ENCODE peak calls at places on chromosomes 16 and 17, in six cellular contexts. X, O, E, N, R and G are unnamed samples.

GRCh38 chr16:1706386-1707192 is 594 bp downstream of the MAPK8IP3 start:
- DNase-seq in X (no peak), N (no peak), R (no peak), E (no peak), O (no peak), G (no peak)

GRCh38 chr17:60149691-60150582 is at the start of gene CA4:
- DNase-seq in R (no peak), X (no peak), O (no peak), E (no peak), N (no peak), G (no peak)

GRCh38 chr17:80743181-80743771 is 198.6 kb downstream of the RPTOR start:
- DNase-seq in O (no peak), R (peak; percentile 29), X (no peak), E (no peak), N (no peak), G (no peak)

GRCh38 chr17:47275245-47275984 is 21.8 kb downstream of the ITGB3 start:
- DNase-seq in E (no peak), X (peak; percentile 27), R (peak; percentile 77), O (peak; percentile 30), N (peak; percentile 87), G (peak; percentile 88)

GRCh38 chr16:62156971-62157370 is 120.7 kb upstream of the CDH8 start:
- DNase-seq in E (no peak), R (no peak), N (no peak), X (no peak), O (no peak), G (no peak)

GRCh38 chr16:67833035-67833417 is 9.1 kb upstream of the THAP11 start:
- DNase-seq in R (no peak), N (no peak), X (no peak), E (no peak), O (no peak), G (no peak)

GRCh38 chr16:64152010-64152767 is 969.7 kb downstream of the CDH11 start:
- DNase-seq in R (peak; percentile 53), E (no peak), O (no peak), X (no peak), N (no peak), G (no peak)

GRCh38 chr17:62668091-62668804 is 40.8 kb downstream of the MRC2 start:
- DNase-seq in N (no peak), O (no peak), X (no peak), E (no peak), R (peak; percentile 32), G (no peak)

GRCh38 chr17:17723354-17724261 is 42.4 kb downstream of the RAI1 start:
- DNase-seq in O (no peak), R (peak; percentile 40), N (no peak), X (no peak), E (no peak), G (no peak)

GRCh38 chr16:19948186-19949104 is 63.8 kb upstream of the GPRC5B start:
- DNase-seq in R (no peak), N (no peak), X (no peak), O (peak; percentile 15), E (no peak), G (no peak)

GRCh38 chr16:13856398-13856797 is 63.6 kb upstream of the ERCC4 start:
- DNase-seq in R (no peak), N (no peak), O (no peak), X (no peak), E (no peak), G (no peak)

GRCh38 chr16:2236362-2237075 is at the start of gene DNASE1L2:
- DNase-seq in N (no peak), R (no peak), O (peak; percentile 51), E (no peak), X (no peak), G (no peak)

GRCh38 chr17:53722407-53722806 is 100.3 kb upstream of the KIF2B start:
- DNase-seq in R (peak; percentile 77), E (no peak), O (no peak), N (no peak), X (no peak), G (no peak)

GRCh38 chr16:72101195-72101594 is 7.5 kb downstream of the DHX38 start:
- DNase-seq in N (no peak), O (no peak), X (no peak), E (no peak), R (no peak), G (no peak)

GRCh38 chr16:1333149-1333812 is at the start of gene BAIAP3:
- DNase-seq in X (no peak), N (no peak), E (no peak), O (peak; percentile 40), R (no peak), G (no peak)

GRCh38 chr17:36792849-36793248 is 144.4 kb upstream of the LHX1 start:
- DNase-seq in E (no peak), X (no peak), R (no peak), O (no peak), N (no peak), G (no peak)

GRCh38 chr17:11273596-11273995 is 32.6 kb downstream of the SHISA6 start:
- DNase-seq in N (no peak), O (no peak), R (no peak), E (no peak), X (no peak), G (no peak)

GRCh38 chr17:74539281-74539820 is 6.6 kb downstream of the CD300C start:
- DNase-seq in E (no peak), O (no peak), X (no peak), R (no peak), N (no peak), G (no peak)

GRCh38 chr16:57444711-57445110 is 2.5 kb downstream of the CIAPIN1 start:
- DNase-seq in N (no peak), E (no peak), X (no peak), R (peak; percentile 51), O (no peak), G (no peak)

GRCh38 chr17:61492759-61493526 is 40.7 kb downstream of the TBX4 start:
- DNase-seq in X (no peak), O (no peak), R (peak; percentile 90), N (no peak), E (no peak), G (no peak)

GRCh38 chr17:57553991-57554825 is 190.9 kb downstream of the CCDC182 start:
- DNase-seq in E (no peak), N (no peak), X (no peak), O (no peak), R (no peak), G (no peak)

GRCh38 chr16:89691231-89691985 is 4.9 kb downstream of the CDK10 start:
- DNase-seq in E (no peak), X (no peak), O (no peak), R (no peak), N (no peak), G (no peak)

GRCh38 chr16:10728035-10728462 is 15.6 kb upstream of the NUBP1 start:
- DNase-seq in E (no peak), X (no peak), N (no peak), R (no peak), O (no peak), G (no peak)

GRCh38 chr16:10731790-10732189 is 11.9 kb upstream of the NUBP1 start:
- DNase-seq in N (no peak), O (no peak), E (no peak), R (no peak), X (no peak), G (no peak)

GRCh38 chr16:10728488-10728887 is 15.2 kb upstream of the NUBP1 start:
- DNase-seq in R (no peak), O (no peak), N (no peak), E (no peak), X (no peak), G (no peak)

GRCh38 chr16:10729104-10729503 is 14.5 kb upstream of the NUBP1 start:
- DNase-seq in O (no peak), X (no peak), R (no peak), N (no peak), E (no peak), G (no peak)

GRCh38 chr16:10729649-10730048 is 14.0 kb upstream of the NUBP1 start:
- DNase-seq in R (peak; percentile 24), E (no peak), O (no peak), X (no peak), N (peak; percentile 57), G (no peak)
- TF ChIP-seq CTCF in R (peak; percentile 34), E (no peak), O (no peak), X (no peak), N (no peak), G (no peak)

DNA sequence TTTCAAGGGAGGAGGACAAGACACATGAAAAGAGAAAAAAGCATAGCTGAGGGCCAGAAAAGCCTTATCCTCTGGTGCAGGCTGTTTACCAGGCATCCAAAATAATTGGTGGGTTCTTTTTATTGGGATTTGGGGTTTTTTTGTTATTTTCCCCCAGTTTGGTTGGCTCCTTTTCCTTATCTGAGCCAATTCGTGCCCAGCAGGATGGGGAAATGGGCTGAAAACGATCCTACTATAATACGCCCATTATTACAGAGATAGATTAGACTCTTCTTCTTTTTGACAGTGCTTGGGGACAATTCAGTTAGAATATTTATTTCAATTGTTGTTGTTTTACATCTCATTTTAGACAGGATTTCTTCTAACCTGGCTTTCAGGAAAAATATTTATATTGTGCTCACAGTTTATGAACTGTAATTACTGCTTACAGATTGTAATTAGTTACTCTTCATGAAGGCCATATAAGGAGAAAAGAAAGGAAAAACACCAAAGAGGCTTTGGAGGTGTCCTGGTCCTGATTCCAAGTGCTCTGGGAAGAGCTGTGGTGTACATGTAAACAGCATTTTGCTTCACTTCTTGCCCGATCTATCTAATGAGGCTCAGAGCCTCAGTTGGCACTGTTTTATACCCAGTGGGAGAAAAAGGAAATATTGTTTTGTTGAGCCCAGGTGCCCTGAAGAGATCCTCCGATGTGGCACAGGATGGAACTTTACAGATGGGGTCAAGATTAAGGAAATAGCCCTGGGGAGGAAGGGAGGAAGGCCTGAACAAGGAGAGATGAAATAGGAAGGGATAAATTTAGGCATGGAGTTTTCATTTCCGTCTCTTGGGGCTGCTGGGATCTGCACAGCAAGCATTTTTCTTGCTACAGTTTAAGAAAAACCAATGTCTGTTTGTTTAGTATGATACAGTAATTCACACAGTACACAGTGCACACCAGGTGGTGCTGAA is 611 bp upstream of the ANKRD40 start:
- DNase-seq in X (no peak), R (no peak), E (no peak), O (no peak), N (no peak), G (no peak)
- TF ChIP-seq CTCF in X (no peak), R (no peak), E (no peak), O (no peak), N (no peak), G (no peak)

DNA sequence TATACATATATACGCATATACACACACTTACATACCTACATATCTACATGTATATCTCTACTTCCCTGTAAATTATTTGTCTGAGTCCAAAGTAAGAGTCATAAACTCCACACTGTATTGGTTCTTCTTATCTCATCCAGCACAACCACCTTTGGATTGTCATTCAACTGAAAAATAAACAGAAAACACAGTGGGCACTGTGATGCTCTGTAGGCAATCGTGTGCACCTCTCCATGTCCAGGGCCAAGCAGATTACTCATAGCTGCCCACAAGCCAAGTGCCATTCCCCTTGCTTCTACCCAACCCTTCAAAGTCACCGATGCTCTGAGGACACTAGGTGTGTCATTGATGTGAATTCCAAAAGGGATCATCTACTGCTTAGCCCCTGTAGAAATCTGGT is 12.9 kb upstream of the TEKT3 start:
- DNase-seq in N (no peak), O (no peak), E (no peak), X (no peak), R (no peak), G (no peak)
- TF ChIP-seq CTCF in N (no peak), O (no peak), E (no peak), X (no peak), R (no peak), G (no peak)

DNA sequence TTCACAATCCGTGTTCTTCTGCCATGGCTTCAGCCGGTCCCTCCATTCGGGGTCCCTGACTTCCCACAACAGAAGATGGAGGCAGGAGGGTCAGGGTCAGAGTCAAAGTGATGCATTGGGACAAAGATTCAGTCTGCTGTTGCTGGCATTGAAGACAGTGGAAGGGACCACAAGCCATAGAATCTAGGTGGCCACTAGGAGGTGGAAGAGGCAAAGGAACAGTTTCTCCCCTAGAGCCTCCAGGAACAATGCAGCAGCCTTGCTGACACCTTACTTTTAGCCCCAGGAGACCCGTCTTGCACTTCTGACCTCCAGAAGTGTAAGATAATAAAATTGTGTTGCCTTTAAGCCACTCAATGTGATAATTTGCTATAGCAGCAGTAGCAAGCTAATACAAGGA is 55.9 kb downstream of the MFSD11 start:
- DNase-seq in O (peak; percentile 50), E (no peak), N (no peak), X (no peak), R (no peak), G (no peak)
- TF ChIP-seq CTCF in O (peak; percentile 42), E (peak; percentile 6), N (no peak), X (peak; percentile 31), R (peak; percentile 58), G (peak; percentile 28)